ENCODE peak calls at places on chromosomes 4 and X, in eight cellular contexts. L is effector memory CD4-positive, alpha-beta T cell; X is HEK293T; E is pancreas; O is T-helper 9 cell; W is uterus; M is activated CD8-positive, alpha-beta T cell treated with anti-CD3 and anti-CD28 coated beads, Interleukin-2, amount 10 ng/mL, durations not matched to agents 7 days and 5 days; C is Karpas-422. T is an unnamed sample.

GRCh38 chrX:54978448-54978847 is 15.5 kb downstream of the PFKFB1 start:
- DNase-seq in L (no peak), X (no peak), E (no peak), O (no peak), W (no peak), M (no peak), C (no peak), T (no peak)

GRCh38 chrX:4277122-4277521 is 563.7 kb upstream of the PRKX start:
- DNase-seq in L (no peak), X (peak; percentile 7), E (no peak), O (no peak), W (no peak), M (no peak), C (peak; percentile 86), T (no peak)

GRCh38 chr4:184617611-184618196 is 31.5 kb downstream of the CASP3 start:
- DNase-seq in L (no peak), X (no peak), E (no peak), O (no peak), W (no peak), M (no peak), C (no peak), T (no peak)

GRCh38 chr4:180028682-180029081 is 2214.5 kb upstream of the TENM3 start:
- DNase-seq in L (no peak), X (peak; percentile 41), E (peak; percentile 20), O (no peak), W (no peak), M (peak; percentile 21), C (peak; percentile 56), T (peak; percentile 50)

GRCh38 chrX:18557879-18558278 is 114.0 kb downstream of the RS1 start:
- DNase-seq in L (no peak), X (no peak), E (no peak), O (no peak), W (no peak), M (no peak), C (no peak), T (no peak)

GRCh38 chr4:99404595-99405287 is 30.4 kb downstream of the ADH7 start:
- DNase-seq in L (no peak), X (no peak), E (no peak), O (no peak), W (no peak), M (peak; percentile 23), C (no peak), T (no peak)

GRCh38 chr4:8209997-8210396 is 10.9 kb downstream of the SH3TC1 start:
- DNase-seq in L (no peak), X (no peak), E (no peak), O (no peak), W (no peak), M (no peak), C (no peak), T (no peak)

GRCh38 chr4:8771258-8771590 is 100.4 kb downstream of the HMX1 start:
- DNase-seq in L (no peak), X (no peak), E (no peak), O (no peak), W (no peak), M (no peak), C (no peak), T (no peak)

GRCh38 chrX:150856101-150856500 is 42.4 kb downstream of the CD99L2 start:
- DNase-seq in L (no peak), X (no peak), E (no peak), O (no peak), W (no peak), M (no peak), C (no peak), T (no peak)

GRCh38 chr4:11599044-11599443 is 170.3 kb upstream of the HS3ST1 start:
- DNase-seq in L (no peak), X (no peak), E (no peak), O (no peak), W (no peak), M (no peak), C (no peak), T (no peak)

GRCh38 chr4:84952776-84953175 is 13.7 kb downstream of the WDFY3 start:
- DNase-seq in L (no peak), X (no peak), E (no peak), O (no peak), W (no peak), M (no peak), C (no peak), T (no peak)

GRCh38 chrX:134364711-134365110 is 95.3 kb upstream of the HPRT1 start:
- DNase-seq in L (no peak), X (no peak), E (no peak), O (no peak), W (no peak), M (no peak), C (no peak), T (no peak)

GRCh38 chrX:96843566-96843965 is 40.1 kb upstream of the RPA4 start:
- DNase-seq in L (no peak), X (peak; percentile 7), E (no peak), O (no peak), W (no peak), M (no peak), C (no peak), T (no peak)

GRCh38 chr4:74365761-74366160 is 816 bp downstream of the EREG start:
- DNase-seq in L (no peak), X (no peak), E (peak; percentile 21), O (no peak), W (no peak), M (no peak), C (no peak), T (no peak)

GRCh38 chrX:124475358-124475757 is 129.0 kb downstream of the SH2D1A start:
- DNase-seq in L (no peak), X (no peak), E (no peak), O (no peak), W (no peak), M (no peak), C (no peak), T (no peak)

GRCh38 chr4:137125011-137125410 is 407.3 kb downstream of the PCDH18 start:
- DNase-seq in L (no peak), X (peak; percentile 18), E (peak; percentile 8), O (no peak), W (no peak), M (no peak), C (no peak), T (peak; percentile 31)

GRCh38 chrX:139299309-139299708 is 231.2 kb upstream of the F9 start:
- DNase-seq in L (no peak), X (no peak), E (no peak), O (no peak), W (no peak), M (no peak), C (no peak), T (no peak)

GRCh38 chrX:2903366-2903765 is 25.8 kb downstream of the ARSD start:
- DNase-seq in L (no peak), X (no peak), E (no peak), O (no peak), W (no peak), M (no peak), C (no peak), T (no peak)

GRCh38 chr4:38317238-38317637 is 346.8 kb upstream of the KLF3 start:
- DNase-seq in L (no peak), X (no peak), E (no peak), O (no peak), W (no peak), M (no peak), C (no peak), T (no peak)

GRCh38 chrX:74018253-74018652 is 285.7 kb upstream of the ZCCHC13 start:
- DNase-seq in L (no peak), X (no peak), E (no peak), O (no peak), W (no peak), M (no peak), C (peak; percentile 29), T (no peak)

GRCh38 chr4:146506272-146506671 is 15.5 kb downstream of the SLC10A7 start:
- DNase-seq in L (no peak), X (no peak), E (no peak), O (no peak), W (no peak), M (no peak), C (no peak), T (no peak)

GRCh38 chr4:38572798-38573197 is 91.2 kb upstream of the KLF3 start:
- DNase-seq in L (no peak), X (no peak), E (no peak), O (no peak), W (no peak), M (no peak), C (no peak), T (no peak)

GRCh38 chr4:6641164-6641970 is 882 bp downstream of the MRFAP1 start:
- DNase-seq in L (peak; percentile 31), X (no peak), E (peak; percentile 50), O (peak; percentile 43), W (peak; percentile 50), M (peak; percentile 57), C (peak; percentile 81), T (peak; percentile 14)

GRCh38 chr4:73998040-73999011 is at the start of gene CXCL5:
- DNase-seq in L (no peak), X (no peak), E (peak; percentile 31), O (no peak), W (no peak), M (no peak), C (no peak), T (no peak)

GRCh38 chr4:42282081-42282901 is 115.0 kb upstream of the SHISA3 start:
- DNase-seq in L (no peak), X (peak; percentile 73), E (peak; percentile 52), O (no peak), W (peak; percentile 15), M (peak; percentile 59), C (peak; percentile 91), T (peak; percentile 71)

GRCh38 chr4:140523370-140523856 is 555 bp upstream of the ELMOD2 start:
- DNase-seq in L (no peak), X (no peak), E (no peak), O (no peak), W (no peak), M (no peak), C (no peak), T (no peak)

GRCh38 chrX:39972340-39972739 is 125.4 kb downstream of the BCOR start:
- DNase-seq in L (no peak), X (no peak), E (no peak), O (no peak), W (no peak), M (no peak), C (no peak), T (no peak)

GRCh38 chr4:77309496-77309895 is 152.5 kb downstream of the CCNG2 start:
- DNase-seq in L (no peak), X (no peak), E (no peak), O (no peak), W (no peak), M (no peak), C (no peak), T (no peak)

GRCh38 chr4:73617256-73617655 is 3.0 kb downstream of the RASSF6 start:
- DNase-seq in L (no peak), X (no peak), E (no peak), O (no peak), W (no peak), M (no peak), C (peak; percentile 59), T (no peak)

GRCh38 chr4:38141808-38142500 is 181.8 kb downstream of the PTTG2 start:
- DNase-seq in L (no peak), X (no peak), E (no peak), O (no peak), W (peak; percentile 50), M (no peak), C (no peak), T (no peak)

GRCh38 chr4:13103382-13104015 is 380.6 kb downstream of the RAB28 start:
- DNase-seq in L (no peak), X (no peak), E (no peak), O (no peak), W (no peak), M (no peak), C (peak; percentile 81), T (peak; percentile 45)

GRCh38 chrX:12240491-12240890 is 102.2 kb downstream of the FRMPD4 start:
- DNase-seq in L (no peak), X (no peak), E (no peak), O (no peak), W (no peak), M (no peak), C (no peak), T (no peak)

GRCh38 chr4:77052352-77052751 is 23.4 kb downstream of the CCNI start:
- DNase-seq in L (peak; percentile 23), X (peak; percentile 46), E (peak; percentile 61), O (peak; percentile 59), W (peak; percentile 28), M (peak; percentile 72), C (peak; percentile 69), T (peak; percentile 44)

GRCh38 chrX:149267878-149268813 is 237.0 kb downstream of the IDS start:
- DNase-seq in L (no peak), X (no peak), E (no peak), O (no peak), W (no peak), M (no peak), C (no peak), T (no peak)

T was measured in RPMI8226.